ENCODE peak calls at places on chromosomes 11 and 22, in six cellular contexts. Z is GM12891, W is K562, I is GM12878, Q is HepG2, A is H1. G is an unnamed sample.

GRCh38 chr11:80136991-80137390 is 696.2 kb upstream of the TENM4 start:
- DNase-seq in Z (no peak), W (no peak), I (no peak), Q (no peak), A (no peak), G (no peak)

GRCh38 chr11:86291466-86292262 is 10.4 kb upstream of the HIKESHI start:
- DNase-seq in Z (peak; percentile 16), W (peak; percentile 76), I (peak; percentile 27), Q (peak; percentile 70), A (peak; percentile 79), G (peak; percentile 13)

GRCh38 chr11:13303668-13304649 is 26.4 kb downstream of the BMAL1 start:
- DNase-seq in Z (no peak), W (no peak), I (no peak), Q (no peak), A (no peak), G (no peak)

GRCh38 chr11:94785509-94785908 is 17.4 kb downstream of the AMOTL1 start:
- DNase-seq in Z (no peak), W (no peak), I (no peak), Q (no peak), A (no peak), G (no peak)

GRCh38 chr11:117914398-117914761 is 14.8 kb downstream of the TMPRSS13 start:
- DNase-seq in Z (no peak), W (no peak), I (no peak), Q (no peak), A (no peak), G (no peak)

GRCh38 chr11:134662629-134663360 is 250.8 kb upstream of the B3GAT1 start:
- DNase-seq in Z (no peak), W (no peak), I (no peak), Q (no peak), A (peak; percentile 17), G (no peak)

GRCh38 chr22:37213941-37214340 is 1.7 kb upstream of the SSTR3 start:
- DNase-seq in Z (no peak), W (no peak), I (no peak), Q (no peak), A (no peak), G (no peak)

GRCh38 chr11:100676901-100677300 is 10.2 kb upstream of the ARHGAP42 start:
- DNase-seq in Z (no peak), W (no peak), I (no peak), Q (peak; percentile 38), A (no peak), G (no peak)

GRCh38 chr11:96090711-96091110 is 166.8 kb upstream of the MTMR2 start:
- DNase-seq in Z (no peak), W (no peak), I (no peak), Q (peak; percentile 77), A (no peak), G (no peak)

GRCh38 chr11:125218336-125218735 is 53.8 kb downstream of the PKNOX2 start:
- DNase-seq in Z (no peak), W (no peak), I (no peak), Q (no peak), A (no peak), G (no peak)

GRCh38 chr11:10897150-10897549 is 39.3 kb upstream of the ZBED5 start:
- DNase-seq in Z (no peak), W (no peak), I (no peak), Q (no peak), A (no peak), G (no peak)

GRCh38 chr11:35304900-35305299 is 114.5 kb downstream of the SLC1A2 start:
- DNase-seq in Z (no peak), W (no peak), I (no peak), Q (no peak), A (no peak), G (no peak)

GRCh38 chr22:47201996-47202818 is 439.8 kb downstream of the TBC1D22A start:
- DNase-seq in Z (no peak), W (no peak), I (no peak), Q (no peak), A (peak; percentile 16), G (no peak)

GRCh38 chr11:124080319-124081001 is 34.8 kb upstream of the VWA5A start:
- DNase-seq in Z (no peak), W (peak; percentile 43), I (no peak), Q (no peak), A (no peak), G (no peak)

GRCh38 chr11:24716403-24716802 is 219.6 kb downstream of the LUZP2 start:
- DNase-seq in Z (no peak), W (no peak), I (no peak), Q (no peak), A (no peak), G (no peak)

GRCh38 chr11:118657238-118657637 is 22.2 kb downstream of the TREH start:
- DNase-seq in Z (no peak), W (peak; percentile 32), I (no peak), Q (no peak), A (no peak), G (no peak)

GRCh38 chr11:2774173-2775082 is 74.6 kb upstream of the KCNQ1OT1 start:
- DNase-seq in Z (no peak), W (no peak), I (no peak), Q (no peak), A (no peak), G (no peak)

DNA sequence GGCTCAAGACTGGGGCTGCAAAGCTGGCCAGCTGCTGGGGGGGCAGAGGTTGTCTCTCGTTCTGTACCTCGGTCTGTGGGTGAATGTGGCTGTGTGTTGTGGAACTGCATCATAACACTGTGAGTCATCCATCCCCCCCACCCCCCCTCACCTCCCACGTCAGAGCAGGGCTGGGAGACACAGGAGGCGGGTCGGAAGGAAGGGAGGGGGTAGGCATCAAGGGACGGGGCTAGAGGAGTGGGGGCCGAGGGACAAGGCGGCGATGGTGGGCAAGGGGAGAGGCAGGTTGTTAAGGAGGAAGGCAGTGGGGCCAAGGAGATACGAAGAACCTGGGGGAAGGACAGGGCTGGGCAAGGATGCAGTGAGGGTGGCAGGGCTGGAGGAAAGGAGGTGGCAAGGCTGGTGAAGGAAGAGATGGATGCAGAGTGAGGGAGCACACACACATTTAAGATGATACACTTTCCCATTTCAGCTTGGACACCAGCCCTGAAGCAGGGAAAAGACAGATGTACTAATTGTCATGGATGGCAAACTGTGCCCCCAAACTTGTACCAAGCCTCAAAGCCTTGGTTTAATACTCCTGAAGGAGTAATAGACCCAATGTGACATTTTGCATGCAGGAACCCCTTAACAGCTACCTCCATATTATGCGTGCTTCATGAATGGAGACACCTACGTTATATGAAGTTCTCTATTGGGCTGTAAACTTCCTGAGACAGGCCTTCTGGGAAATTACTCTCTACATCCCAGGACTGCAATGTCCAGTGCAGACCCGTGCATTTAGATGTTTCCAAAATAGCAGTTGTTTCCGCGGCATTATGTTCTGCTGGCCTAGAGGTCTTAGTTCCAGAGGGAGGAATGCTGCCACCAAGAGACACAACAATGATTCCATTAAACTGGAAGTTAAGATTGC is at the start of gene YPEL4:
- DNase-seq in Z (no peak), W (peak; percentile 78), I (no peak), Q (no peak), A (peak; percentile 60), G (no peak)
- TF ChIP-seq TAF1 in Z (no peak), W (no peak), I (no peak), Q (no peak), A (no peak), G (no peak)

GRCh38 chr11:129377739-129378138 is 2.1 kb downstream of the BARX2 start:
- DNase-seq in Z (no peak), W (no peak), I (no peak), Q (no peak), A (no peak), G (no peak)
- TF ChIP-seq POLR2A in Z (no peak), W (no peak), I (no peak), Q (no peak), A (no peak), G (no peak)

GRCh38 chr11:130478204-130478701 is 29.8 kb downstream of the ADAMTS15 start:
- DNase-seq in Z (no peak), W (no peak), I (no peak), Q (no peak), A (peak; percentile 44), G (no peak)
- TF ChIP-seq TAF1 in Z (no peak), W (no peak), I (no peak), Q (no peak), A (no peak), G (no peak)

GRCh38 chr11:68903631-68904457 is at the start of the genes IGHMBP2 and MRPL21:
- DNase-seq in Z (peak; percentile 90), W (peak; percentile 93), I (no peak), Q (peak; percentile 62), A (peak; percentile 93), G (peak; percentile 86)
- TF ChIP-seq POLR2A in Z (peak; percentile 92), W (peak; percentile 97), I (peak; percentile 99), Q (peak; percentile 95), A (peak; percentile 88), G (peak; percentile 95)

GRCh38 chr22:35882226-35883027 is 146.2 kb downstream of the RBFOX2 start:
- DNase-seq in Z (no peak), W (no peak), I (no peak), Q (no peak), A (no peak), G (no peak)
- TF ChIP-seq TAF1 in Z (no peak), W (no peak), I (no peak), Q (no peak), A (no peak), G (no peak)

GRCh38 chr22:50530857-50531545 is 1.2 kb upstream of the TYMP start:
- DNase-seq in Z (peak; percentile 69), W (no peak), I (no peak), Q (peak; percentile 47), A (peak; percentile 82), G (peak; percentile 75)
- TF ChIP-seq POLR2A in Z (peak; percentile 75), W (no peak), I (no peak), Q (no peak), A (no peak), G (peak; percentile 77)

GRCh38 chr11:67230406-67230805 is 35.9 kb upstream of the GRK2 start:
- DNase-seq in Z (no peak), W (no peak), I (no peak), Q (no peak), A (no peak), G (no peak)
- TF ChIP-seq TAF1 in Z (no peak), W (no peak), I (no peak), Q (no peak), A (no peak), G (no peak)

GRCh38 chr11:61947486-61948210 is 2.5 kb upstream of the BEST1 start:
- DNase-seq in Z (peak; percentile 65), W (peak; percentile 86), I (no peak), Q (peak; percentile 73), A (peak; percentile 86), G (peak; percentile 68)
- TF ChIP-seq POLR2A in Z (no peak), W (no peak), I (no peak), Q (no peak), A (no peak), G (no peak)